ENCODE peak calls at places on chromosomes 4 and X, in six cellular contexts. F, B, O, W, Y and N are unnamed samples.

GRCh38 chr4:69830529-69831269 is 29.2 kb downstream of the SULT1E1 start:
- DNase-seq in F (no peak), B (no peak), O (no peak), W (peak), Y (peak), N (peak)

GRCh38 chrX:119478504-119478903 is 10.3 kb downstream of the SLC25A5 start:
- DNase-seq in F (no peak), B (no peak), O (no peak), W (no peak), Y (no peak), N (no peak)

GRCh38 chr4:153467897-153468262 is 1.7 kb downstream of the TMEM131L start:
- DNase-seq in F (no peak), B (no peak), O (no peak), W (no peak), Y (no peak), N (peak)

GRCh38 chr4:72974694-72975487 is 94.6 kb downstream of the COX18 start:
- DNase-seq in F (peak), B (no peak), O (no peak), W (peak), Y (no peak), N (peak)

GRCh38 chr4:8771258-8771590 is 100.4 kb downstream of the HMX1 start:
- DNase-seq in F (no peak), B (no peak), O (no peak), W (no peak), Y (no peak), N (no peak)

GRCh38 chr4:150115851-150116250 is 37.6 kb downstream of the DCLK2 start:
- DNase-seq in F (no peak), B (no peak), O (no peak), W (no peak), Y (no peak), N (no peak)

GRCh38 chrX:103441878-103442535 is 65.7 kb downstream of the BEX3 start:
- DNase-seq in F (no peak), B (no peak), O (no peak), W (no peak), Y (no peak), N (no peak)

GRCh38 chr4:177879851-177880250 is 437.6 kb upstream of the AGA start:
- DNase-seq in F (peak), B (peak), O (no peak), W (no peak), Y (no peak), N (peak)

GRCh38 chr4:90318208-90318607 is 191.0 kb downstream of the CCSER1 start:
- DNase-seq in F (no peak), B (no peak), O (no peak), W (peak), Y (no peak), N (no peak)

GRCh38 chrX:104450316-104450715 is 115.7 kb upstream of the IL1RAPL2 start:
- DNase-seq in F (no peak), B (no peak), O (no peak), W (no peak), Y (no peak), N (no peak)

GRCh38 chr4:107600456-107600855 is 119.6 kb downstream of the PAPSS1 start:
- DNase-seq in F (no peak), B (no peak), O (no peak), W (no peak), Y (no peak), N (no peak)

GRCh38 chr4:57682275-57682674 is 572.1 kb upstream of the IGFBP7 start:
- DNase-seq in F (no peak), B (no peak), O (no peak), W (no peak), Y (no peak), N (no peak)

GRCh38 chr4:24007740-24008348 is 118.0 kb upstream of the PPARGC1A start:
- DNase-seq in F (no peak), B (no peak), O (no peak), W (no peak), Y (peak), N (no peak)

GRCh38 chrX:17922303-17922702 is 61.2 kb upstream of the RAI2 start:
- DNase-seq in F (no peak), B (no peak), O (no peak), W (no peak), Y (no peak), N (no peak)

GRCh38 chrX:9961750-9962149 is 5.4 kb upstream of the CLDN34 start:
- DNase-seq in F (no peak), B (no peak), O (no peak), W (no peak), Y (no peak), N (no peak)

GRCh38 chr4:40211224-40212185 is 14.7 kb downstream of the RHOH start:
- DNase-seq in F (no peak), B (no peak), O (no peak), W (no peak), Y (no peak), N (no peak)

GRCh38 chrX:53287493-53288138 is 6.2 kb upstream of the IQSEC2 start:
- DNase-seq in F (no peak), B (no peak), O (peak), W (peak), Y (no peak), N (peak)

GRCh38 chrX:72705814-72706213 is 8.3 kb downstream of the PHKA1 start:
- DNase-seq in F (no peak), B (no peak), O (no peak), W (no peak), Y (no peak), N (no peak)

GRCh38 chrX:72069380-72070160 is 62.1 kb downstream of the RTL5 start:
- DNase-seq in F (no peak), B (no peak), O (no peak), W (no peak), Y (no peak), N (peak)

GRCh38 chrX:1453951-1454785 is 1.5 kb upstream of the ASMTL start:
- DNase-seq in F (peak), B (peak), O (no peak), W (peak), Y (peak), N (peak)

GRCh38 chrX:13815664-13816063 is 1.2 kb downstream of the GPM6B start:
- DNase-seq in F (no peak), B (no peak), O (no peak), W (no peak), Y (no peak), N (no peak)

GRCh38 chr4:138110815-138111214 is 131.3 kb downstream of the SLC7A11 start:
- DNase-seq in F (no peak), B (no peak), O (no peak), W (peak), Y (no peak), N (no peak)

DNA sequence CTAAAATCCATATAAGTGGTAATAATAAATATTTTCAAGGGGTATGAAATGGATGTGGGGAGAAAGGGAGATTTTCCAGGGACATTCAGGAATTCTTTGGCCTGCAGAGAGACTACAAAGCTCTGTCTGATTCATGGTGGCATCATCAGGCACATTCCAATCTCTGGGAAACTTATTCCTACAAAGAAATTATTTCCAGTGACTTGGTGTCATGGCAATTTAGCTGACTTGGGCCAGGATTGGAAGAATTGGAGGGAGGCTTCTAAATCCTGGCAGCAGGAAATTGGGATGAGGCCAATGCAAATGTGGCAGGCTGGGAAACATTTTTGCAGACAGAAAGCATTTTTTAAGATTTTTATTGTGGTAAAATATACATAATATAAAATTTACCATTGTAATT is 204.6 kb downstream of the RTL9 start:
- DNase-seq in F (no peak), B (no peak), O (no peak), W (no peak), Y (no peak), N (no peak)
- TF ChIP-seq MYC in F (no peak), B (no peak), O (no peak), W (no peak), Y (no peak), N (no peak)

GRCh38 chrX:79366888-79367749 is at the start of gene ITM2A:
- DNase-seq in F (peak), B (no peak), O (no peak), W (peak), Y (no peak), N (peak)
- H3K4me3 ChIP-seq in F (peak), B (peak), O (peak), W (peak), Y (no peak), N (peak)

GRCh38 chrX:54509401-54509800 is 13.4 kb upstream of the FGD1 start:
- DNase-seq in F (no peak), B (no peak), O (no peak), W (peak), Y (no peak), N (no peak)
- TF ChIP-seq MAX in F (no peak), B (no peak), O (no peak), W (no peak), Y (no peak), N (no peak)

GRCh38 chr4:181761130-181761529 is 482.1 kb upstream of the TENM3 start:
- DNase-seq in F (no peak), B (no peak), O (no peak), W (no peak), Y (no peak), N (no peak)
- TF ChIP-seq MYC in F (no peak), B (no peak), O (no peak), W (no peak), Y (no peak), N (no peak)